ENCODE peak calls at places on chromosome 19, in eight cellular contexts. T, M, V, J, B, X, E and R are unnamed samples.

GRCh38 chr19:2808129-2808941 is 11.3 kb upstream of the ZNF554 start:
- DNase-seq in T (no peak), M (no peak), X (no peak), J (no peak), B (no peak), E (no peak), V (no peak), R (no peak)

GRCh38 chr19:50330365-50331078 is 1.3 kb upstream of the KCNC3 start:
- DNase-seq in M (peak), X (no peak), V (peak), T (peak), J (peak), B (peak), E (peak), R (peak)

GRCh38 chr19:35295792-35296462 is 4.0 kb downstream of the MAG start:
- DNase-seq in J (peak), V (peak), E (no peak), T (no peak), M (no peak), B (no peak), X (no peak), R (no peak)

GRCh38 chr19:6500837-6501739 is 1.0 kb downstream of the TUBB4A start:
- DNase-seq in J (no peak), B (no peak), E (no peak), M (no peak), T (no peak), X (no peak), V (no peak), R (no peak)

GRCh38 chr19:42115219-42115618 is 17.0 kb downstream of the POU2F2 start:
- DNase-seq in V (no peak), M (no peak), J (no peak), T (no peak), E (no peak), B (no peak), X (peak), R (no peak)

GRCh38 chr19:6423499-6424189 is 967 bp downstream of the KHSRP start:
- DNase-seq in M (no peak), X (peak), B (no peak), E (no peak), V (peak), T (no peak), J (peak), R (peak)

GRCh38 chr19:35126624-35126959 is 8.3 kb downstream of the LGI4 start:
- DNase-seq in J (no peak), T (no peak), B (no peak), V (no peak), M (no peak), E (no peak), X (no peak), R (no peak)

GRCh38 chr19:13022111-13022858 is 27.0 kb downstream of the NFIX start:
- DNase-seq in V (no peak), E (no peak), T (no peak), X (peak), B (no peak), J (no peak), M (no peak), R (no peak)

GRCh38 chr19:43774103-43774939 is 6.5 kb downstream of the KCNN4 start:
- DNase-seq in M (no peak), B (peak), X (peak), J (no peak), V (no peak), E (peak), T (peak), R (peak)

GRCh38 chr19:18466354-18466753 is 28.4 kb upstream of the ISYNA1 start:
- DNase-seq in X (no peak), M (no peak), V (no peak), E (no peak), T (no peak), B (no peak), J (no peak), R (no peak)

GRCh38 chr19:35533822-35534521 is 716 bp downstream of the GAPDHS start:
- DNase-seq in M (no peak), V (peak), T (peak), E (peak), X (peak), B (no peak), J (peak), R (no peak)